ENCODE peak calls at places on chromosomes 13 and 19, in ten cellular contexts. C, K, D, F, B, V, S, P, I and E are unnamed samples.

GRCh38 chr13:28329395-28330158 is 165.4 kb downstream of the FLT1 start:
- DNase-seq in C (peak), K (no peak), D (no peak), F (no peak), B (no peak), V (peak), S (no peak), P (no peak), I (no peak), E (no peak)

GRCh38 chr13:98839826-98840769 is 87.6 kb upstream of the SLC15A1 start:
- DNase-seq in C (peak), K (peak), D (peak), F (no peak), B (peak), V (peak), S (peak), P (peak), I (no peak), E (peak)

GRCh38 chr19:35098413-35099049 is 17.1 kb upstream of the FXYD3 start:
- DNase-seq in C (no peak), K (no peak), D (peak), F (no peak), B (no peak), V (no peak), S (no peak), P (no peak), I (no peak), E (peak)

GRCh38 chr19:11581740-11582139 is 4.3 kb upstream of the ACP5 start:
- DNase-seq in C (peak), K (no peak), D (no peak), F (no peak), B (no peak), V (no peak), S (no peak), P (peak), I (no peak), E (no peak)

GRCh38 chr19:39372047-39372802 is 18.7 kb downstream of the PAF1 start:
- DNase-seq in C (peak), K (no peak), D (no peak), F (no peak), B (no peak), V (no peak), S (no peak), P (peak), I (no peak), E (peak)

GRCh38 chr13:23018143-23018542 is 162.6 kb upstream of the SGCG start:
- DNase-seq in C (no peak), K (no peak), D (no peak), F (no peak), B (no peak), V (no peak), S (no peak), P (no peak), I (no peak), E (no peak)

GRCh38 chr13:41383400-41383799 is 72.3 kb downstream of the NAA16 start:
- DNase-seq in C (no peak), K (no peak), D (no peak), F (no peak), B (no peak), V (no peak), S (no peak), P (no peak), I (no peak), E (no peak)

GRCh38 chr13:66224644-66225043 is 1005.5 kb downstream of the PCDH9 start:
- DNase-seq in C (no peak), K (no peak), D (no peak), F (no peak), B (peak), V (peak), S (peak), P (no peak), I (no peak), E (no peak)